ENCODE peak calls at places on chromosomes 12 and 14, in six cellular contexts. V is HCT116, U is suprapubic skin, R is stomach, E is transverse colon, O is GM23338. B is an unnamed sample.

GRCh38 chr14:100900837-100901390 is 2.6 kb downstream of the RTL1 start:
- DNase-seq in V (peak), U (peak), R (no peak), E (peak), O (peak), B (no peak)

GRCh38 chr14:39372656-39373055 is 59.6 kb downstream of the FBXO33 start:
- DNase-seq in V (no peak), U (no peak), R (no peak), E (no peak), O (no peak), B (no peak)

GRCh38 chr12:54419088-54419887 is at the start of gene ITGA5:
- DNase-seq in V (peak), U (peak), R (peak), E (peak), O (peak), B (no peak)

GRCh38 chr12:69495071-69495470 is 24.9 kb downstream of the FRS2 start:
- DNase-seq in V (no peak), U (no peak), R (no peak), E (no peak), O (no peak), B (no peak)

GRCh38 chr12:48995061-48995879 is 3.9 kb downstream of the DDN start:
- DNase-seq in V (peak), U (peak), R (peak), E (peak), O (peak), B (no peak)

GRCh38 chr12:103182299-103182698 is 224.8 kb downstream of the ASCL1 start:
- DNase-seq in V (no peak), U (no peak), R (no peak), E (no peak), O (no peak), B (no peak)

GRCh38 chr14:41548666-41549065 is 58.0 kb upstream of the LRFN5 start:
- DNase-seq in V (no peak), U (no peak), R (no peak), E (no peak), O (no peak), B (no peak)

GRCh38 chr12:70842942-70843341 is 77.6 kb downstream of the PTPRR start:
- DNase-seq in V (no peak), U (no peak), R (no peak), E (no peak), O (no peak), B (no peak)

GRCh38 chr14:20614038-20614840 is 23.1 kb upstream of the RNASE12 start:
- DNase-seq in V (no peak), U (no peak), R (no peak), E (no peak), O (no peak), B (no peak)

DNA sequence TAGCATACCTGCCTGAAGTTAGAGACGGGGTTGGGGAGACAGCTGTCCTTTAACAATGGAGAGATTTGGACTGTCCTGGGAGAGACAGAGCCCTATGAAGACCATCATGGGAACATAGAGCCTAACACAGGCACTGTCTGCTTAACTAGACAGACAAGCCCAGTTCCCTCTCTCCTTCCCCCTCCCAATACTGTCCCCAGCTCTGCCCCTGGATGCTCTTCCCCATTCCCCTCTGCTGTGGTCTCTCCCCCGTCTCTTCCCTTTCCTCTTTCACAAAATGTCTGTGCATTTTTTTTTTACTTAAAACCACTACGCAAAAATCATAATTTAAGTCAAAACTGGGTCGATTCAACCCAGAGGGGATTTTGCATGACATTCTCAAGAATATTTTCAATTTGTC is 232.9 kb downstream of the CHST11 start:
- DNase-seq in V (no peak), U (peak), R (no peak), E (no peak), O (no peak), B (no peak)
- TF ChIP-seq POLR2AphosphoS5 in V (no peak), U (no peak), R (no peak), E (no peak), O (no peak), B (no peak)

DNA sequence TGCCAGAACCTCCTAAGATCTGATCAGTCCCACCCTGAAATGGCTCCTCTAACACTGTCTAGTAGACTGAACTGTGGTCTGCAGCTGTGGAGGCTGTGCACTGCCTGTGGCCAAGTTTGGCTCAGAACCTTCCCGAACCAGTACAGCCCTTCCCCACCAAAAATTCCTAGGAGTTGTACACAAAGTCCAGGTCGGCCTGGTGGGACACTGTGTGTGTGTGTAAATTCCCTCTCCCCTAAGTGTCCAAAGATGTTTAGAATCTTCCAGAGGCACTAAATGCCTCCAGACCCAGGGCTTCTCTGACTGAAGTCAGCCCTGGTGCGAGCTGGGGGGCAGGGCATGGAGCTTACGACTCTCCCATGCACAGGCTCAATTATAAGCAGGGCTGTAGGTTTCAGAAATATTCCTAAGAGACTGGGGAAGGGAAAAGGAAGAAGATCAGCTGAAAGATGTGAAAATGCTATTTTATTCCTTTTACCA is 107.0 kb upstream of the ATF7IP start:
- DNase-seq in V (no peak), U (no peak), R (no peak), E (no peak), O (peak), B (no peak)
- H3K4me3 ChIP-seq in V (no peak), U (peak), R (no peak), E (no peak), O (peak), B (peak)

GRCh38 chr12:105445261-105446015 is 114.9 kb downstream of the C12orf75 start:
- DNase-seq in V (no peak), U (no peak), R (no peak), E (no peak), O (peak), B (no peak)
- H3K27ac ChIP-seq in V (no peak), U (no peak), R (no peak), E (no peak), O (peak), B (no peak)

DNA sequence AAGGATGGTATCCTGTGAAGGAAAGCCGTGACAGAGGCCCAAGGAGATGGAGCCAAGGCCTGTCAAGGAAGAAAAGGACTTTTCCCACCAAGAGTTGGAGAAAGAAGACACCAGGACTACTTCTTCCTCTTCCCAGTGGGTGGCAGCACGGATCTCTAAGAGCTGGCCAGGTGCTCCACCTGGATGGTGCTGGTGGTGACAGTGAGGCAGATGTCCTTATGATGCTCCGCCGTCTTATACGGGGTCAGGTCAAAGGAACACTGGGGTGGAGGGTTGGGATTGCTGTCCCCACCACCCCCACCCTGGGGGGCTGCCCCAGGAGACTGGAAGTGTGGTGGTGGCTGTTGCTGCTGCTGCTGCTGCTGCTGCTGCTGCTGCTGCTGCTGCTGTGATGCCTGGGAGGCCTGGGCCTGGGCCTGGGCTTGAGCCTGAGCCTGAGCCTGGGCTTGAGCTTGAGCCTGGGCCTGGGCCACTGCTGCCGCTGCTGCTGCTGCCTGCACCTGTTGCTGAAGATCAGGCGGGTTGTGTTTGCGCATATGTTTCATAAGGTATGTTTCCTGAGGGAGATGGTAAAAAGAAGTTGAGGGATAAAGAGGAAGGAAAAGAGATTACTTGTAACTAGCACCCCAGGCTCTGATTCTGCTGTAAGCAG is 4.8 kb upstream of the ING4 start:
- DNase-seq in V (peak), U (no peak), R (no peak), E (no peak), O (peak), B (no peak)
- TF ChIP-seq POLR2AphosphoS5 in V (no peak), U (no peak), R (no peak), E (no peak), O (no peak), B (no peak)

DNA sequence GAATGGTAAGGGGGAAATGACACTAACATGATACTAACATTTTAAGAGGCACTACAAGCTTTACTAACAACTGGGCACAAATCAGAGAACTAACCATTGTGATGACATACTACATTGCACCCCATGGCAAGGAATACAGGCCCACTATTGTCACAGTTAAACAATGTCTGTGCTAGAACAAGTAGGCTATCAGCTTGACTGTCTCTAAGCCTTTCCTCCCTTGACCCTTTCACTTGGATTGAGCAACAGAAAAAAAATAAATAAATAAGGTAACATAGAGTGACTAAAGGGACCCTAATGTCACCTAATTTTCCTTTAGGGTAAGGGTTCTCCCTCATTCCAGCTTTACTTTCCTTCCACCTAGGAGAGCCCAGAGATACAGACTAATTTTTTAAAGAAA is 4.4 kb downstream of the SLC38A2 start:
- DNase-seq in V (no peak), U (no peak), R (no peak), E (no peak), O (no peak), B (no peak)
- H3K4me3 ChIP-seq in V (no peak), U (peak), R (peak), E (peak), O (peak), B (peak)

GRCh38 chr14:104390941-104391901 is 188.3 kb upstream of the C14orf180 start:
- DNase-seq in V (no peak), U (peak), R (peak), E (no peak), O (no peak), B (no peak)
- H3K27ac ChIP-seq in V (no peak), U (no peak), R (no peak), E (no peak), O (no peak), B (no peak)

GRCh38 chr12:50326636-50327284 is 43.4 kb upstream of the LIMA1 start:
- DNase-seq in V (no peak), U (no peak), R (peak), E (peak), O (no peak), B (no peak)
- TF ChIP-seq POLR2AphosphoS5 in V (no peak), U (no peak), R (peak), E (no peak), O (no peak), B (no peak)

B was measured in SK-N-MC.